ENCODE peak calls at places on chromosome 15, in five cellular contexts. One of them, this sample, is unnamed.

GRCh38 chr15:65245096-65245849 is 34.0 kb upstream of the CILP start:
- DNase-seq in aorta: peak
- DNase-seq in activated naive CD8-positive, alpha-beta T cell treated with anti-CD3 and anti-CD28 coated beads, Interleukin-2, amount 50 U/mL, for 24 hours: no peak
- DNase-seq in HS-27A: no peak
- DNase-seq in GM13977: no peak
- DNase-seq in this sample: no peak

GRCh38 chr15:61917457-61917856 is 142.8 kb downstream of the VPS13C start:
- DNase-seq in aorta: no peak
- DNase-seq in activated naive CD8-positive, alpha-beta T cell treated with anti-CD3 and anti-CD28 coated beads, Interleukin-2, amount 50 U/mL, for 24 hours: no peak
- DNase-seq in HS-27A: no peak
- DNase-seq in GM13977: no peak
- DNase-seq in this sample: no peak

GRCh38 chr15:79136434-79137046 is 46.0 kb upstream of the RASGRF1 start:
- DNase-seq in aorta: no peak
- DNase-seq in activated naive CD8-positive, alpha-beta T cell treated with anti-CD3 and anti-CD28 coated beads, Interleukin-2, amount 50 U/mL, for 24 hours: no peak
- DNase-seq in HS-27A: no peak
- DNase-seq in GM13977: no peak
- DNase-seq in this sample: no peak

GRCh38 chr15:86608461-86608860 is 528.8 kb downstream of the AGBL1 start:
- DNase-seq in aorta: no peak
- DNase-seq in activated naive CD8-positive, alpha-beta T cell treated with anti-CD3 and anti-CD28 coated beads, Interleukin-2, amount 50 U/mL, for 24 hours: no peak
- DNase-seq in HS-27A: no peak
- DNase-seq in GM13977: no peak
- DNase-seq in this sample: no peak

GRCh38 chr15:61749169-61749568 is 311.1 kb downstream of the VPS13C start:
- DNase-seq in aorta: no peak
- DNase-seq in activated naive CD8-positive, alpha-beta T cell treated with anti-CD3 and anti-CD28 coated beads, Interleukin-2, amount 50 U/mL, for 24 hours: no peak
- DNase-seq in HS-27A: no peak
- DNase-seq in GM13977: no peak
- DNase-seq in this sample: no peak

GRCh38 chr15:75684648-75685047 is 28.0 kb downstream of the CSPG4 start:
- DNase-seq in aorta: no peak
- DNase-seq in activated naive CD8-positive, alpha-beta T cell treated with anti-CD3 and anti-CD28 coated beads, Interleukin-2, amount 50 U/mL, for 24 hours: no peak
- DNase-seq in HS-27A: no peak
- DNase-seq in GM13977: no peak
- DNase-seq in this sample: no peak

GRCh38 chr15:96121521-96121920 is 209.0 kb upstream of the NR2F2 start:
- DNase-seq in aorta: no peak
- DNase-seq in activated naive CD8-positive, alpha-beta T cell treated with anti-CD3 and anti-CD28 coated beads, Interleukin-2, amount 50 U/mL, for 24 hours: no peak
- DNase-seq in HS-27A: no peak
- DNase-seq in GM13977: no peak
- DNase-seq in this sample: no peak

GRCh38 chr15:42035362-42035761 is 14.5 kb upstream of the PLA2G4E start:
- DNase-seq in aorta: no peak
- DNase-seq in activated naive CD8-positive, alpha-beta T cell treated with anti-CD3 and anti-CD28 coated beads, Interleukin-2, amount 50 U/mL, for 24 hours: peak
- DNase-seq in HS-27A: no peak
- DNase-seq in GM13977: peak
- DNase-seq in this sample: peak

GRCh38 chr15:101324513-101325177 is 29.6 kb upstream of the SNRPA1 start:
- DNase-seq in aorta: no peak
- DNase-seq in activated naive CD8-positive, alpha-beta T cell treated with anti-CD3 and anti-CD28 coated beads, Interleukin-2, amount 50 U/mL, for 24 hours: no peak
- DNase-seq in HS-27A: no peak
- DNase-seq in GM13977: no peak
- DNase-seq in this sample: no peak

GRCh38 chr15:38533926-38534325 is 30.7 kb downstream of the RASGRP1 start:
- DNase-seq in aorta: no peak
- DNase-seq in activated naive CD8-positive, alpha-beta T cell treated with anti-CD3 and anti-CD28 coated beads, Interleukin-2, amount 50 U/mL, for 24 hours: no peak
- DNase-seq in HS-27A: no peak
- DNase-seq in GM13977: no peak
- DNase-seq in this sample: no peak

This sample was measured in activated naive CD4-positive, alpha-beta T cell treated with anti-CD3 and anti-CD28 coated beads, Interleukin-2, amount 10 ng/mL, durations not matched to agents 7 days and 5 days.